ENCODE peak calls at places on chromosomes 7 and 10, in eight cellular contexts. C is suprapubic skin, Y is lower lobe of right lung, H is cardiac muscle cell, X is psoas muscle, D is OCI-LY7, W is A549, E is spleen. I is an unnamed sample.

GRCh38 chr7:129951076-129952011 is 1.4 kb downstream of the UBE2H start:
- DNase-seq in C (peak), Y (no peak), H (peak), X (no peak), D (peak), W (no peak), E (no peak), I (no peak)

GRCh38 chr7:112205348-112206237 is 606 bp downstream of the DOCK4 start:
- DNase-seq in C (peak), Y (peak), H (peak), X (peak), D (peak), W (peak), E (peak), I (peak)

GRCh38 chr7:150849204-150849775 is 3.0 kb upstream of the AOC1 start:
- DNase-seq in C (no peak), Y (no peak), H (no peak), X (no peak), D (no peak), W (no peak), E (no peak), I (peak)

GRCh38 chr7:156397249-156397648 is 243.3 kb upstream of the RNF32 start:
- DNase-seq in C (no peak), Y (no peak), H (no peak), X (no peak), D (no peak), W (no peak), E (no peak), I (no peak)

GRCh38 chr7:104903044-104903443 is 111.0 kb upstream of the KMT2E start:
- DNase-seq in C (no peak), Y (no peak), H (no peak), X (no peak), D (no peak), W (no peak), E (no peak), I (no peak)

GRCh38 chr10:60502621-60503020 is 112.9 kb upstream of the ANK3 start:
- DNase-seq in C (no peak), Y (no peak), H (no peak), X (no peak), D (no peak), W (no peak), E (no peak), I (no peak)

GRCh38 chr7:112271162-112271561 is 64.7 kb downstream of the ZNF277 start:
- DNase-seq in C (no peak), Y (no peak), H (no peak), X (no peak), D (no peak), W (no peak), E (no peak), I (no peak)

GRCh38 chr7:41998041-41998440 is 239.0 kb downstream of the GLI3 start:
- DNase-seq in C (no peak), Y (no peak), H (no peak), X (no peak), D (no peak), W (no peak), E (no peak), I (no peak)

DNA sequence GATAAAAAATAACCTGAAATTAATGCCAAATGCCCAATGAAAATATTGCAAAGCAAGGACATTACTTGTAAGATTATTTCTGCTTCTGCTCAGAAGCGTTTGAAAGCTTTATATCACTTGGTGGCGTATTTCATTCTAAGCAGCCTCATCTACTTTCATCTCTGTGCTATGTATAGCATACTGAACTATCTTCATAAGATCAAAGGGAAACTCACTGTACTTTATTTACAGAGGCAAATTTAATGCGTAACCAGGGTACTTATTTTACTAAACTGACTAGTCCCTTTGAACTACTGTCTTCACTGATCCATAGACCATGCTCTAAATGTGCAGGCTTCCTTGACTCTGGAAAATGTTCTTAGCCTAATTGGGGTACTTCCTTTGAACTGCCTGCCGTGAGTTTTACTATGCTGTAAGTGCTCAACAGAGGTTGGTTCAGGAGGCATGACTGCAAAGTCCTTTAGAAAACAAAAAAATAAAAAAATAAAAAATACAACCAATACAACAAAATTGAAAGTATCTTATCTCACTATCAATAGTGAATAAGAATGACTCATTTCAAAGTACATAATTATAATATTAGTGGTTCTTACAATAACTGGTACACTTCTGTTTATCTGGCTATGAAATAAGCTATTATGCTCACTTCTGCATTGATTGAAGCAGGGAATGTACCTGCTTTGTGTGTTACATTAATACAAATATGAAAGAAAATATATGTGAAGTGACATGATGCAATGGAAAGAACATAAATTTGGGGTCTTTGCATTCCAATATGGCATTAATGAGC is 41.0 kb upstream of the TSPAN12 start:
- DNase-seq in C (no peak), Y (no peak), H (no peak), X (no peak), D (no peak), W (no peak), E (no peak), I (no peak)
- TF ChIP-seq CTCF in C (no peak), Y (no peak), H (no peak), X (no peak), D (no peak), W (no peak), E (no peak), I (no peak)

GRCh38 chr10:31125789-31126188 is 94.1 kb upstream of the ZNF438 start:
- DNase-seq in C (no peak), Y (no peak), H (no peak), X (no peak), D (no peak), W (no peak), E (no peak), I (no peak)
- H3K4me3 ChIP-seq in C (no peak), Y (no peak), H (no peak), X (no peak), D (no peak), W (no peak), E (no peak), I (no peak)

DNA sequence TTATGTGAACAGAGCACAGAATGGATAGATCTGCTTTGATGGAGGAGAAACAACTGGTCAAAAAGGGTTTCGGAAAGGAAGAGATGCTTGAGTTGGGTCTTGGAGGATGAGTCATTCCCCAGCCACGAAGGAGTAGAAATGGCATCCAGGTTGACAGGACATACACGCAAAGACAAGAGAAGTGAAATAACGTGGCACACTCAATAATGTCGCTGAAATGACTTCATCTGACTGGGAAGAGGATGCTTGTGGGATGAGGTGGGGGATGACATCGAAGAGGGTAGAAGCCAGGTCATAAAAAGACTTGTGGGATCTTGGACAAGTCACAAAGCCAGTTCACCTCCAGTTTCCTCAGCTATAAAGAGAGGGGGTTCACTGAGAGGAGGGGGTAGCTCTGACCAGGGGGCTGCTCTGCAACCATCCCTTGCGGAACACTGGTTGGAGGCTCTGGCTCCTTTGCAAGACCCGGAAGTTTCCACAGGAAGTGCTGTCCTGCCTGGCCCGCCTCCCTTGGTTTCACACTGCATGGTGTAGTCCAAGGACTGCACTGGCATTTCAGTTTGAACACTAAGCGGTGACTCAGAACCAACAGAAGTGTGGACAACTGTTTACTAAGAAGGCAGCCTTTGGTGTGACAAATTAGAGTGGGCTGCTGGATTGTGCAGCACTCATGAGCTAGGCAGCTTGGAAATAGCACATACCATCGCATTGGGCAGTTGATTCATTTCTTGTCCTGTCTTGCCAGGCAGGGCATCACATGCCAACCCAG is 189.9 kb upstream of the ADO start:
- DNase-seq in C (no peak), Y (no peak), H (no peak), X (no peak), D (no peak), W (no peak), E (no peak), I (no peak)
- H3K27ac ChIP-seq in C (no peak), Y (no peak), H (no peak), X (no peak), D (no peak), W (peak), E (no peak), I (no peak)

GRCh38 chr10:71548494-71548846 is 151.8 kb downstream of the CDH23 start:
- DNase-seq in C (no peak), Y (no peak), H (no peak), X (no peak), D (no peak), W (peak), E (no peak), I (no peak)
- TF ChIP-seq CTCF in C (no peak), Y (peak), H (peak), X (peak), D (peak), W (peak), E (peak), I (no peak)

DNA sequence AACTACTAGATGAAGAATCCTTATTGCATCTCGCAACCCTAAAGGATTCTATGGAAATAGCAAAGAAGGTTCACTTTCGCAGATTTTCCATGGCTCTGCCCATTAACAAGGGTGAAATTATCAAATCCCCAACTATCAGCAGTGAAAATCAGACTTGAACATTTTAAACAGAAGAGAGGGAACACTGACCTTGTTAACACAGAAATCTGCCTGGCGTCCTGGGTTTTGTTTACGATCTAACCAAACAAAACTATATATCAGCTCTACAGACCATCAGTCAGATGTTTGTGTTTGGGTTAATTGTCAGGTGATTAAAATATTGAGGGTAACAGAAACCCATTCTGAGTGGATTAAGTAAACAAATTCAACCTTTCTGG is 1.9 kb downstream of the CTTNBP2 start:
- DNase-seq in C (no peak), Y (no peak), H (no peak), X (no peak), D (no peak), W (no peak), E (no peak), I (no peak)
- H3K4me3 ChIP-seq in C (peak), Y (no peak), H (peak), X (no peak), D (no peak), W (no peak), E (no peak), I (peak)

DNA sequence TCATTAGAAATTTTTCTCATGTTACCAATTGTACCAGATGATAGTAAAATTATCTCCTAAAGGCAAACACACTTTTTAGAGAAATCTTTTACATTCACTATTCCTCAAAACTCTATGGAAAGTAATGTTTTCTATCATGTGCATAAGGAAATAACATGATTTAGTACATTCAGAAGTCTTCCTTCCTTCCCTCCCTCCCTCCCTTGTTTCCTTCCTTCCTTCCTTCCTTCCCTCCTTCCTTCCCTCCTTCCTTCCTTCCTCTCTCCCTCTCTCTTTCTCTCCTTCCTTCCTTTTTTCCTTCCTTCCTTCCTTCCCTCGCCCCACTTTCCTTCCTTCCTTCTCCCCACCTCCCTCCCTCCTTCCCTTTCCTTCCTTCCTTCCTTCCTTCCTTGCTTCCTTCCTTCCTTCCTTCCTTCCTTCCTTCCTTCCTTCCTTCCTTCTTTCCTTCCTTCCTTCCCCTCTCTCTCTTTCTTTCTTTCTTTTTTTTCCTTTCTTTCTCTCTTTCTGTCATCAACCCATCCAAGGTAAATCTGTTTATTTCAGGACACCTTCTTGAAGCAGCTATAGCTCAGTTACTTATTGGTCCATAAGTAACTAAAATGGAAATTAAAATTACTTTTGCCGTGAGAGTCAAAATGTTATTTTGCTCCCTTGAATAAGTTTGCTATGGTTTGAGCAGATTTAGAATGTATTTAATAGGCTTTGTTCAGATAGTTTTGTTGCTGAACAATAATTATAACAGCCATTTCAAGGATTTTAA is 197.9 kb downstream of the PLXDC2 start:
- DNase-seq in C (no peak), Y (no peak), H (no peak), X (no peak), D (no peak), W (no peak), E (no peak), I (no peak)
- H3K27ac ChIP-seq in C (no peak), Y (no peak), H (no peak), X (no peak), D (no peak), W (no peak), E (no peak), I (no peak)

GRCh38 chr7:128010392-128011078 is 20.7 kb downstream of the LRRC4 start:
- DNase-seq in C (no peak), Y (no peak), H (no peak), X (no peak), D (peak), W (no peak), E (no peak), I (no peak)
- TF ChIP-seq CTCF in C (no peak), Y (no peak), H (peak), X (no peak), D (peak), W (no peak), E (no peak), I (no peak)

DNA sequence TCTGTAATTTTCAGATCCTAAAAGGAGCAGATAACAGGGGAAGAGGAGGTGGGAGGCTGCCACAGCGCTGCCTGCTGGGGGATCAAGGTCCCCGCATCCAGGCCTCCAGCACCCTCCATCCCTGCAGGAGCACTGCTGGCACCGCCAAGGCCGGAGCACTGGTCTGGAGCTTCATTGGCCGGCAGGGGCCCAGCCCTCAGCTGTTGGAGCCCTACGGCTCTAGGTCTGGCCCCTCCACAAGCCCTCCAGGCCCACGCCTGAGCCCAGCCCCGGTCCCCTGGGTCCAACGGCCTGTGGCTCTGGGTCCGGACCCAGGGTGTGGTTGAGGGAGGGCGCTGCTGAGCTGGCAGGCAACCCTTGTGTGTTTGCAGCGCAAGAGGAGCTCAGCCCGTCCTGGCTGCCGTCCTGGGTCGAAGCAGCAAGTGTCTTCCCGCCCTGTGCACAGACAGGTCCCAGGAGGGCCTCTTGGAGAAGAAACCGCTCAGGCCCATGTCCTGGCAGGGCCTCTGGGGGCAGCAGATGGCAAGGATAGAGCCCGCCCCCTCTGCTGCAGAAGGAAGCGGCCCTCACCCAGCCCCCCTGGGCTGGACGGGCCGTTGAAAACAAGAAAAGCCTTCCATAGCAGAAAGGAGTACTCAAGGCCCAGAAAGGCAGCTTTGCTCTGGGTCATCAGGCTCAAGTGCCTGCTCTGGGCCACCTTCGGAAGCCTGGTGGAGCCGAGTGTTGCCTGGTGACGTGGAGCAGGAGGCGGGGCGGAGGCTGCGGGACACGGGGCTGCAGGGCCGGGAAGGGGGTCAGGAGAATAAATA is 54.3 kb upstream of the TNRC18 start:
- DNase-seq in C (no peak), Y (peak), H (peak), X (peak), D (no peak), W (peak), E (no peak), I (no peak)
- H3K4me3 ChIP-seq in C (peak), Y (peak), H (no peak), X (peak), D (no peak), W (no peak), E (peak), I (peak)

GRCh38 chr7:16084875-16085274 is 336.5 kb downstream of the CRPPA start:
- DNase-seq in C (no peak), Y (no peak), H (no peak), X (no peak), D (no peak), W (no peak), E (no peak), I (no peak)
- H3K27ac ChIP-seq in C (no peak), Y (no peak), H (no peak), X (no peak), D (no peak), W (no peak), E (no peak), I (no peak)

I was measured in coronary artery.